ENCODE peak calls at places on chromosomes 16 and 17, in nine cellular contexts. One of them, this sample, is unnamed. For H3K36me3, the result is how much of the 10 kb centered on the place peaks cover.

GRCh38 chr17:82389379-82389778 is 17.8 kb downstream of the UTS2R start:
- DNase-seq in neural progenitor cell: no peak
- DNase-seq in DND-41: no peak
- DNase-seq in endothelial cell of umbilical vein: no peak
- DNase-seq in GM23338: no peak
- DNase-seq in astrocyte: no peak
- DNase-seq in IMR-90: no peak
- DNase-seq in HCT116: no peak
- DNase-seq in OCI-LY7: no peak
- DNase-seq in this sample: no peak

GRCh38 chr16:11988258-11988978 is 11.9 kb downstream of the SNX29 start:
- DNase-seq in astrocyte: no peak
- DNase-seq in HCT116: no peak
- DNase-seq in DND-41: no peak
- DNase-seq in GM23338: no peak
- DNase-seq in endothelial cell of umbilical vein: no peak
- DNase-seq in neural progenitor cell: no peak
- DNase-seq in IMR-90: no peak
- DNase-seq in OCI-LY7: no peak
- DNase-seq in this sample: no peak

GRCh38 chr17:80277751-80278671 is 17.4 kb downstream of the RNF213 start:
- DNase-seq in GM23338: no peak
- DNase-seq in DND-41: no peak
- DNase-seq in IMR-90: no peak
- DNase-seq in neural progenitor cell: no peak
- DNase-seq in endothelial cell of umbilical vein: no peak
- DNase-seq in astrocyte: no peak
- DNase-seq in HCT116: no peak
- DNase-seq in OCI-LY7: no peak
- DNase-seq in this sample: no peak

GRCh38 chr16:23420011-23420410 is 33.0 kb downstream of the COG7 start:
- DNase-seq in DND-41: no peak
- DNase-seq in endothelial cell of umbilical vein: no peak
- DNase-seq in HCT116: no peak
- DNase-seq in OCI-LY7: no peak
- DNase-seq in neural progenitor cell: no peak
- DNase-seq in GM23338: no peak
- DNase-seq in astrocyte: peak
- DNase-seq in IMR-90: peak
- DNase-seq in this sample: peak

GRCh38 chr16:77599793-77600415 is 122.4 kb upstream of the NUDT7 start:
- DNase-seq in OCI-LY7: peak
- DNase-seq in astrocyte: peak
- DNase-seq in DND-41: peak
- DNase-seq in neural progenitor cell: peak
- DNase-seq in endothelial cell of umbilical vein: peak
- DNase-seq in GM23338: peak
- DNase-seq in IMR-90: peak
- DNase-seq in HCT116: peak
- DNase-seq in this sample: no peak

GRCh38 chr17:71521724-71522123 is 599.1 kb upstream of the SOX9 start:
- DNase-seq in astrocyte: no peak
- DNase-seq in OCI-LY7: no peak
- DNase-seq in endothelial cell of umbilical vein: no peak
- DNase-seq in HCT116: no peak
- DNase-seq in IMR-90: no peak
- DNase-seq in neural progenitor cell: no peak
- DNase-seq in DND-41: no peak
- DNase-seq in GM23338: no peak
- DNase-seq in this sample: no peak

GRCh38 chr17:27370776-27371175 is 76.9 kb downstream of the WSB1 start:
- DNase-seq in IMR-90: no peak
- DNase-seq in OCI-LY7: no peak
- DNase-seq in GM23338: no peak
- DNase-seq in astrocyte: no peak
- DNase-seq in HCT116: no peak
- DNase-seq in neural progenitor cell: no peak
- DNase-seq in DND-41: no peak
- DNase-seq in endothelial cell of umbilical vein: no peak
- DNase-seq in this sample: no peak

GRCh38 chr16:70758786-70759185 is 42.2 kb downstream of the VAC14 start:
- DNase-seq in HCT116: no peak
- DNase-seq in IMR-90: no peak
- DNase-seq in DND-41: no peak
- DNase-seq in astrocyte: no peak
- DNase-seq in GM23338: no peak
- DNase-seq in neural progenitor cell: no peak
- DNase-seq in OCI-LY7: no peak
- DNase-seq in endothelial cell of umbilical vein: no peak
- DNase-seq in this sample: no peak

GRCh38 chr16:84699712-84700517 is at the start of gene USP10:
- DNase-seq in astrocyte: peak
- DNase-seq in DND-41: peak
- DNase-seq in HCT116: peak
- DNase-seq in GM23338: peak
- DNase-seq in neural progenitor cell: peak
- DNase-seq in IMR-90: peak
- DNase-seq in OCI-LY7: peak
- DNase-seq in endothelial cell of umbilical vein: peak
- DNase-seq in this sample: peak

GRCh38 chr17:10799407-10799806 is 4.5 kb downstream of the TMEM238L start:
- DNase-seq in DND-41: no peak
- DNase-seq in neural progenitor cell: no peak
- DNase-seq in IMR-90: no peak
- DNase-seq in GM23338: no peak
- DNase-seq in HCT116: no peak
- DNase-seq in endothelial cell of umbilical vein: no peak
- DNase-seq in astrocyte: no peak
- DNase-seq in OCI-LY7: no peak
- DNase-seq in this sample: no peak

GRCh38 chr17:77127735-77128361 is 12.9 kb upstream of the SEC14L1 start:
- DNase-seq in GM23338: no peak
- DNase-seq in DND-41: peak
- DNase-seq in astrocyte: peak
- DNase-seq in HCT116: no peak
- DNase-seq in OCI-LY7: no peak
- DNase-seq in neural progenitor cell: no peak
- DNase-seq in endothelial cell of umbilical vein: no peak
- DNase-seq in IMR-90: no peak
- DNase-seq in this sample: peak

GRCh38 chr17:13008461-13008860 is 9.4 kb downstream of the ELAC2 start:
- DNase-seq in DND-41: no peak
- DNase-seq in endothelial cell of umbilical vein: no peak
- DNase-seq in GM23338: no peak
- DNase-seq in astrocyte: no peak
- DNase-seq in HCT116: no peak
- DNase-seq in OCI-LY7: no peak
- DNase-seq in IMR-90: no peak
- DNase-seq in neural progenitor cell: no peak
- DNase-seq in this sample: no peak

GRCh38 chr17:258906-259305 is 77.5 kb upstream of the DOC2B start:
- DNase-seq in astrocyte: no peak
- DNase-seq in OCI-LY7: no peak
- DNase-seq in DND-41: no peak
- DNase-seq in HCT116: no peak
- DNase-seq in GM23338: no peak
- DNase-seq in neural progenitor cell: no peak
- DNase-seq in IMR-90: no peak
- DNase-seq in endothelial cell of umbilical vein: no peak
- DNase-seq in this sample: no peak

GRCh38 chr16:78284957-78285434 is 185.5 kb downstream of the WWOX start:
- DNase-seq in HCT116: no peak
- DNase-seq in endothelial cell of umbilical vein: no peak
- DNase-seq in GM23338: no peak
- DNase-seq in IMR-90: no peak
- DNase-seq in OCI-LY7: no peak
- DNase-seq in neural progenitor cell: no peak
- DNase-seq in DND-41: no peak
- DNase-seq in astrocyte: no peak
- DNase-seq in this sample: no peak

GRCh38 chr16:30558789-30559377 is 709 bp upstream of the ZNF764 start:
- DNase-seq in DND-41: no peak
- DNase-seq in endothelial cell of umbilical vein: no peak
- DNase-seq in astrocyte: no peak
- DNase-seq in GM23338: no peak
- DNase-seq in HCT116: no peak
- DNase-seq in IMR-90: no peak
- DNase-seq in OCI-LY7: no peak
- DNase-seq in neural progenitor cell: no peak
- DNase-seq in this sample: no peak

DNA sequence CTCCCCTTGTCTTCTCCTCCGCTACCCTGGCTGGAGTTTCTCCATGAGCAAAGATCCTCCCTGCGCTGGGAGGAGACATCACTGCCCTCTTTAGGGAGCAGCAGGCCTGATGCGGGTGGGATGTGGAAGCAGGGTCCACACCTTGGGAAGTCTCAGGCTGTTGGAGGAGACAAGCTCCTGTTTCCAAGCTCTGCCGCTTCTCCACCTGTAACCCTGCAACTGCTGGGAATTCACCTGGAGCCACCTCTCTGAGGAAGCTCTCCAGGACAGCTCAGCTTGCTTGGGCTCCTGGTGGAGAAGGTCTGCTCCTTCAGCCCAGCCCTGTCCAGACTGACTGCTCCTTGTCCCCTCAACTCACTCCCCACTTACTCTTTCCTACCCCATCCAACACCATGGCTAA is 14.8 kb upstream of the C17orf107 start:
- DNase-seq in GM23338: no peak
- DNase-seq in neural progenitor cell: no peak
- DNase-seq in HCT116: no peak
- DNase-seq in OCI-LY7: no peak
- DNase-seq in IMR-90: no peak
- DNase-seq in endothelial cell of umbilical vein: no peak
- DNase-seq in astrocyte: no peak
- DNase-seq in DND-41: no peak
- DNase-seq in this sample: no peak
- H3K36me3 ChIP-seq in GM23338: under half
- H3K36me3 ChIP-seq in neural progenitor cell: under half
- H3K36me3 ChIP-seq in HCT116: under half
- H3K36me3 ChIP-seq in OCI-LY7: half or more
- H3K36me3 ChIP-seq in IMR-90: under half
- H3K36me3 ChIP-seq in endothelial cell of umbilical vein: under half
- H3K36me3 ChIP-seq in astrocyte: under half
- H3K36me3 ChIP-seq in DND-41: half or more
- H3K36me3 ChIP-seq in this sample: under half

DNA sequence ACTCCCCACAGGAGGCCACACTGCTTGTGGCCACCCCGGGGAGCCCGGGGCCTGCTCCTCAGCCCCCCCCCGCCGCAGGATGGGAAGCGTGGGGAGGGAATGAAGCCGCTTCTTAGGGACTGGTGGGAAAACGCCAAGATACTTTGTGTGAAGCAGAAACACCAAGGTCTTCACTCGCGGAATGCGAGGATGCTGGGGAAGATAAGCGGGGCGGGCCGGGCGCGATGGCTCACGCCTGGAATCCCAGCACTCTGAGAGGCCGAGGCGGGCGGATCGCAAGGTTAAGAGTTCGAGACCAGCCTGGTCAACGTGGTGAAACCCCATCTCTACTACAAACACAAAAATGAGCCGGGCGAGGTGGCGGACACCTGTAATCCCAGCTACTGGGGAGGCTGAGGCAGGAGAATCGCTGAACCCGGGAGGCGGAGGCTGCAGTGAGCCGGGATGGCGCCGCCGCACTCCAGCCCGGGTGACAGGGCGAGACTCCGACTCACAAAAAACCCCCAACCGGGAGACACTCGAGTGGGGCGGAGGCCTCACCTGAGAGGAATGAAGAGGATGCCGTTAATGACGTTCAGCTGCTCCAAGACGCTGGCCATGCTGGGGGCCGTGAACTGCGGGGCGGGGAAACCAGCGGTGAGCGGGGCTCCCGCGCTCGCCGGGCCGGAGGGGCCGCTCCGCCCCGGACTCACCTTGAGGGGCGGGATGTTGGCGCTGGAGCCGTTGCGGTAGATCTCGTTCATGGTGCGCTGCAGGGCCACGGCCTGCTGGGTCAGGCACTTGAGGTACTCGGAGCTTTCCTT is 20.3 kb downstream of the CLUH start:
- DNase-seq in DND-41: no peak
- DNase-seq in neural progenitor cell: no peak
- DNase-seq in OCI-LY7: no peak
- DNase-seq in astrocyte: no peak
- DNase-seq in endothelial cell of umbilical vein: no peak
- DNase-seq in HCT116: no peak
- DNase-seq in GM23338: no peak
- DNase-seq in IMR-90: no peak
- DNase-seq in this sample: no peak
- H2AFZ ChIP-seq in DND-41: no peak
- H2AFZ ChIP-seq in neural progenitor cell: no peak
- H2AFZ ChIP-seq in OCI-LY7: no peak
- H2AFZ ChIP-seq in astrocyte: no peak
- H2AFZ ChIP-seq in endothelial cell of umbilical vein: no peak
- H2AFZ ChIP-seq in HCT116: no peak
- H2AFZ ChIP-seq in GM23338: no peak
- H2AFZ ChIP-seq in IMR-90: no peak
- H2AFZ ChIP-seq in this sample: no peak

DNA sequence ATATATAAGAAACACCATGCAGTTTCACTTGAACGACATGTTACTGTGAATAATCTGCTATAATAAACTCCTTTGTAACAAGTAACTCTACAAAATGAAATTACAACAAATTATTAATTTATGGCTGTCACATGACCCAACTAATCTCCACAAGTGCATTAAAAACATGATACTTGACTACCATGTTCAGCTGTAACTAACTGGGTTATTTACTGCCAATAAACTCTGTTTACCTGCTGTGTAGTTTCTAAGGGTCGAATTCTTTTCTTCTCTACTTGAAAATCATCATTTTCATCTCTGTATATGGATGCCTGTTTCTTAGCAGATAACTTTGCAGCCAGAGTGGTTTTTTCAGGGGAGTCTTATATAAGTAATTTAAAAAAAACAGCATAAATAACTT is 14.4 kb downstream of the BRIP1 start:
- DNase-seq in GM23338: no peak
- DNase-seq in neural progenitor cell: no peak
- DNase-seq in HCT116: no peak
- DNase-seq in OCI-LY7: no peak
- DNase-seq in DND-41: no peak
- DNase-seq in IMR-90: no peak
- DNase-seq in endothelial cell of umbilical vein: no peak
- DNase-seq in astrocyte: no peak
- DNase-seq in this sample: no peak
- H3K36me3 ChIP-seq in GM23338: under half
- H3K36me3 ChIP-seq in neural progenitor cell: under half
- H3K36me3 ChIP-seq in HCT116: under half
- H3K36me3 ChIP-seq in OCI-LY7: half or more
- H3K36me3 ChIP-seq in DND-41: half or more
- H3K36me3 ChIP-seq in IMR-90: under half
- H3K36me3 ChIP-seq in endothelial cell of umbilical vein: under half
- H3K36me3 ChIP-seq in astrocyte: under half
- H3K36me3 ChIP-seq in this sample: under half

DNA sequence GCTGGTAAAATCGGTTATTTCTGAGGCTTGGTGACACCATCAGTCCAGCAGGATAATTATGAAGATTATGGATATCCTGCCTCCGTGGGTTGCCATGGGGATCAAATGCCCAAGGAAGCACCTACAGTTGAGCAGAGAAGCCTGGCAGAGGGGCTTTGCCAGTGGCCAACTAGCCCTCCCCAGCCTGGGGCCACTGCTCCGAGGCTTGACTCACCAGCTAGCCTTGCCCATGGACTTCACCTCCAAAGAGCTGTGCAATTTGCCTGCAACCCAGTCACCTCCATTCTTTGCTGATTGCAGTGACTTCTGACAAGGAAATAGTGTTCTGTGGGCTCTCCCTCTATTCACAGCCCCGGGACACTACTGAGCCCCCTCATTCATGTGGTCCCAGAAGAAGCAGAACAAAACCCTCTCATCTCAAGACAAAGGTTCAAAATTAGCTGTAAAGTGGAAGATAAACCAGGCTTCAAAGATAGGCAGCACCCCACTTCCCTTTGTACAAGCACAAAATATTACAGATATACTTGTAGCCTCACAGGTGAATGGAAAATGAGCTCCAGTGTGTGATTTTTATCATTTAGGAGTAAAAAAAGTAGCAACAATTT is 1.6 kb downstream of the PECAM1 start:
- DNase-seq in DND-41: no peak
- DNase-seq in OCI-LY7: no peak
- DNase-seq in neural progenitor cell: no peak
- DNase-seq in HCT116: no peak
- DNase-seq in IMR-90: no peak
- DNase-seq in astrocyte: no peak
- DNase-seq in GM23338: no peak
- DNase-seq in endothelial cell of umbilical vein: peak
- DNase-seq in this sample: no peak
- H2AFZ ChIP-seq in DND-41: no peak
- H2AFZ ChIP-seq in OCI-LY7: no peak
- H2AFZ ChIP-seq in neural progenitor cell: no peak
- H2AFZ ChIP-seq in HCT116: no peak
- H2AFZ ChIP-seq in IMR-90: no peak
- H2AFZ ChIP-seq in astrocyte: no peak
- H2AFZ ChIP-seq in GM23338: no peak
- H2AFZ ChIP-seq in endothelial cell of umbilical vein: no peak
- H2AFZ ChIP-seq in this sample: no peak